ENCODE peak calls at places on chromosomes 5 and 9, in eight cellular contexts. R is heart left ventricle; X is PC-3; S is CD8-positive, alpha-beta T cell; P is neural progenitor cell; B is bronchial epithelial cell; K is HCT116; C is hepatocyte. M is an unnamed sample.

GRCh38 chr5:122458278-122458872 is 146.3 kb downstream of the SNCAIP start:
- DNase-seq in R (no peak), X (peak; percentile 34), S (no peak), P (peak; percentile 49), B (peak; percentile 45), K (peak; percentile 21), C (peak; percentile 52), M (no peak)

GRCh38 chr9:110115868-110116542 is 92.0 kb downstream of the C9orf152 start:
- DNase-seq in R (no peak), X (peak; percentile 24), S (no peak), P (no peak), B (peak; percentile 78), K (no peak), C (no peak), M (no peak)

GRCh38 chr5:135425641-135426040 is 21.5 kb downstream of the DCANP1 start:
- DNase-seq in R (no peak), X (no peak), S (no peak), P (no peak), B (no peak), K (no peak), C (no peak), M (no peak)

GRCh38 chr5:122565331-122565730 is 209.5 kb upstream of the SNX2 start:
- DNase-seq in R (no peak), X (no peak), S (no peak), P (no peak), B (no peak), K (no peak), C (peak; percentile 22), M (no peak)

GRCh38 chr5:69512740-69513260 is 20.2 kb downstream of the OCLN start:
- DNase-seq in R (no peak), X (peak; percentile 71), S (no peak), P (no peak), B (peak; percentile 82), K (no peak), C (peak; percentile 41), M (peak; percentile 46)

GRCh38 chr5:143108498-143109128 is 294.9 kb downstream of the NR3C1 start:
- DNase-seq in R (peak; percentile 74), X (no peak), S (no peak), P (peak; percentile 55), B (no peak), K (no peak), C (no peak), M (no peak)

GRCh38 chr5:95920822-95921221 is 40.8 kb downstream of the ELL2 start:
- DNase-seq in R (no peak), X (no peak), S (no peak), P (no peak), B (peak; percentile 64), K (no peak), C (no peak), M (no peak)

GRCh38 chr5:42756630-42757601 is at the start of gene CCDC152:
- DNase-seq in R (peak; percentile 23), X (peak; percentile 48), S (peak; percentile 61), P (peak; percentile 58), B (peak; percentile 8), K (no peak), C (no peak), M (no peak)

GRCh38 chr5:30937070-30937469 is 256.4 kb upstream of the CDH6 start:
- DNase-seq in R (no peak), X (no peak), S (no peak), P (no peak), B (no peak), K (no peak), C (no peak), M (no peak)

GRCh38 chr5:140178482-140179116 is 3.6 kb downstream of the CYSTM1 start:
- DNase-seq in R (no peak), X (no peak), S (no peak), P (no peak), B (no peak), K (no peak), C (no peak), M (no peak)
- H3K4me3 ChIP-seq in R (no peak overlapping the region), X (no peak overlapping the region), S (no peak overlapping the region), P (no peak overlapping the region), B (no peak overlapping the region), K (no peak overlapping the region), C (no peak overlapping the region), M (no peak overlapping the region)

DNA sequence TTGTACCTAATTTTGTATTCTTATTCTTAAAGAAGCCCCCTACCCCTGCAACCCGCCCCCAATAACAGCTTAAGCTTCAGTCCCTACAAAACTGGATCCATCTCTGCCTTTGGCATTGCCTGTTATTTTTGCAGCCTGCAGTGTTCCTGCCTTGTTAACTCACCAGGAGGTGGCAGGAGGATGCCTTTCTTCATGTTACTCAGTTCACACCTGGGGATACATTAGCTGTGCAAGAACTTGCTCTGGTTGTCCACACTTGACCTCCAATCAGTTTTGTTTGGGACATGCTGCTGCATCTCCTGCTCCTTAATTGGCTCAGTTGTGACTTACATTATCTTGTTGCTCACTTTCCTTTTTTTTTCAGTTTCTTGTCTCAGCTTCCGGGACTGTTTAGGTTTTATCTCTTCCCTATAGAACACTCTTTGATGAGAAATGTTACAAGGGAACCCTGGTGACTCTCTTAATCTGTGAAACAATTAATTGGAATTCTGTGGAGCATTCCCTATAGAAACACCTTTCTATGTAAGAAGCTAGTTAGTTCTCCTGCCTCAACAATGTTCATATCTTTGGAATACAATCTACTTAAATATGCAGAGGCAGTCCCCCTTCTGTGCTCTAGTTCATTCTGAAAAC is 467.7 kb upstream of the ACO1 start:
- DNase-seq in R (no peak), X (peak; percentile 3), S (no peak), P (peak; percentile 22), B (peak; percentile 18), K (no peak), C (peak; percentile 36), M (no peak)
- TF ChIP-seq CTCF in R (no peak), X (peak; percentile 30), S (no peak), P (peak; percentile 24), B (peak; percentile 21), K (peak; percentile 14), C (peak; percentile 30), M (no peak)

GRCh38 chr5:144230806-144231205 is 60.1 kb downstream of the KCTD16 start:
- DNase-seq in R (no peak), X (no peak), S (no peak), P (no peak), B (no peak), K (no peak), C (no peak), M (no peak)

GRCh38 chr5:144232285-144232684 is 61.6 kb downstream of the KCTD16 start:
- DNase-seq in R (no peak), X (no peak), S (no peak), P (no peak), B (no peak), K (no peak), C (no peak), M (no peak)

GRCh38 chr5:144237851-144238250 is 67.2 kb downstream of the KCTD16 start:
- DNase-seq in R (no peak), X (no peak), S (no peak), P (no peak), B (no peak), K (no peak), C (no peak), M (no peak)

GRCh38 chr5:144236479-144236878 is 65.8 kb downstream of the KCTD16 start:
- DNase-seq in R (no peak), X (no peak), S (no peak), P (no peak), B (no peak), K (no peak), C (no peak), M (no peak)
- H3K4me3 ChIP-seq in R (no peak overlapping the region), X (no peak overlapping the region), S (no peak overlapping the region), P (no peak overlapping the region), B (no peak overlapping the region), K (no peak overlapping the region), C (no peak overlapping the region), M (no peak overlapping the region)

DNA sequence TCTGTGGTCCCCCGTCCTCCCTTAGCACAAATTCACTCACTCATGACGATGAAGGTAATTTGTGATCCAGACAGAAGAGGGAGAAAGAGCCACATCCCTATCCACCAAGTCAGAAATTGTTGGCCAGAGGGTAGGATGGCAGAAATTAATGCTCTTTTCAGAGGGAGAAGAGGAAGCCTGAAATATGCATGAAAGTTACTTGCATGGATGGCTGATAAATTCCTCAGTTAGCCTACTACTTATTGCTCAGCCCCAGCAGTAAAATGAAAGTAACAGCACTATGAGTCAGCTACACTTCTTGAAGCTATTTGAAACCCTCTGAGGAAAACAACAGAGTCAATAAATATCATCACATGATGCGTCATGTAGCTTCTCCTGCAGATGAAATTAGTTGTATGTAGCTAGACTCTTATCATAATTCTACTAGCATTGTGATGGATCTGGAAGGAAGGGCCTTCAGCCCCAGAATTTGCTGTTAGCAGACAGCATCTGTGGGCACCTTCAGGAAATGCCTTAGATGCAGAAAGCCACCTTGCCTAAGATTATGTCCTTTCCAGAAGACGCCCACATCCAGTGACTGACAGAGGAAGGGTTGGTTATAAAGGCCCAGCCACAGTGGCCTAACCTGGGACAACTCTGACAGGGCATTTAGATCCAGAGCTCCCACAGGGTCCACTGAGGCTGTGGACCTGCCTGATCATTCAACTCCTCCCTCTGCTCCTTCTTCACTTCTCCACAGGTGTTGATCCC is 81.2 kb upstream of the CCDC112 start:
- DNase-seq in R (no peak), X (peak; percentile 86), S (no peak), P (no peak), B (peak; percentile 91), K (peak; percentile 35), C (peak; percentile 46), M (peak; percentile 93)
- TF ChIP-seq CTCF in R (peak; percentile 40), X (peak; percentile 28), S (no peak), P (no peak), B (no peak), K (peak; percentile 58), C (peak; percentile 28), M (peak; percentile 49)

GRCh38 chr5:140823475-140823874 is 2.1 kb downstream of the PCDHA5 start:
- DNase-seq in R (no peak), X (no peak), S (no peak), P (no peak), B (no peak), K (no peak), C (no peak), M (no peak)

GRCh38 chr5:140828402-140828737 is 610 bp downstream of the PCDHA6 start:
- DNase-seq in R (no peak), X (no peak), S (no peak), P (no peak), B (no peak), K (no peak), C (no peak), M (no peak)

GRCh38 chr5:140822281-140822629 is 842 bp downstream of the PCDHA5 start:
- DNase-seq in R (no peak), X (no peak), S (no peak), P (no peak), B (no peak), K (no peak), C (no peak), M (no peak)

GRCh38 chr5:140827704-140828401 is at the start of gene PCDHA6:
- DNase-seq in R (no peak), X (no peak), S (no peak), P (no peak), B (peak; percentile 5), K (no peak), C (no peak), M (no peak)
- H3K4me3 ChIP-seq in R (no peak within 1 kb of the TSS), X (no peak within 1 kb of the TSS), S (no peak within 1 kb of the TSS), P (no peak within 1 kb of the TSS), B (no peak within 1 kb of the TSS), K (no peak within 1 kb of the TSS), C (no peak within 1 kb of the TSS), M (no peak within 1 kb of the TSS)

GRCh38 chr5:118956727-118957126 is 31.6 kb downstream of the DTWD2 start:
- DNase-seq in R (no peak), X (peak; percentile 45), S (no peak), P (no peak), B (peak; percentile 32), K (no peak), C (peak; percentile 49), M (no peak)
- TF ChIP-seq CTCF in R (peak; percentile 29), X (peak; percentile 67), S (no peak), P (peak; percentile 59), B (peak; percentile 12), K (peak; percentile 58), C (peak; percentile 59), M (no peak)